ENCODE peak calls at places on chromosomes 12 and 14, in ten cellular contexts. R, N, V, B, G, J, L, Y, O and M are unnamed samples.

GRCh38 chr14:63564318-63564717 is 21.1 kb upstream of the PPP2R5E start:
- DNase-seq in R (no peak), N (no peak), V (no peak), B (peak), G (peak), J (no peak), L (no peak), Y (no peak), O (no peak), M (no peak)

GRCh38 chr14:104724407-104724980 is 465 bp downstream of the ADSS1 start:
- DNase-seq in R (no peak), N (no peak), V (no peak), B (peak), G (peak), J (no peak), L (no peak), Y (no peak), O (no peak), M (no peak)

GRCh38 chr12:92718483-92718985 is 15.7 kb downstream of the PLEKHG7 start:
- DNase-seq in R (no peak), N (no peak), V (no peak), B (no peak), G (no peak), J (no peak), L (no peak), Y (no peak), O (no peak), M (no peak)

GRCh38 chr14:83473846-83474245 is 1940.2 kb upstream of the SEL1L start:
- DNase-seq in R (no peak), N (no peak), V (no peak), B (no peak), G (no peak), J (no peak), L (no peak), Y (peak), O (no peak), M (no peak)

GRCh38 chr14:37021406-37021805 is 151.0 kb downstream of the SLC25A21 start:
- DNase-seq in R (no peak), N (no peak), V (no peak), B (no peak), G (no peak), J (no peak), L (no peak), Y (no peak), O (no peak), M (no peak)

GRCh38 chr14:86346818-86347384 is 817.0 kb downstream of the FLRT2 start:
- DNase-seq in R (no peak), N (no peak), V (no peak), B (no peak), G (no peak), J (no peak), L (no peak), Y (no peak), O (no peak), M (no peak)

GRCh38 chr12:45051490-45052105 is 699 bp upstream of the DBX2 start:
- DNase-seq in R (no peak), N (no peak), V (no peak), B (no peak), G (no peak), J (no peak), L (no peak), Y (peak), O (no peak), M (no peak)

GRCh38 chr12:101051151-101051550 is 158.9 kb downstream of the SLC5A8 start:
- DNase-seq in R (no peak), N (no peak), V (peak), B (no peak), G (no peak), J (no peak), L (no peak), Y (peak), O (no peak), M (no peak)

GRCh38 chr12:123602651-123603195 is 824 bp downstream of the DDX55 start:
- DNase-seq in R (no peak), N (no peak), V (no peak), B (peak), G (no peak), J (no peak), L (no peak), Y (no peak), O (no peak), M (no peak)

GRCh38 chr14:99602054-99602787 is 1.8 kb downstream of the CCDC85C start:
- DNase-seq in R (no peak), N (no peak), V (no peak), B (peak), G (peak), J (no peak), L (no peak), Y (peak), O (no peak), M (no peak)

GRCh38 chr12:97306121-97306520 is 156.5 kb upstream of the RMST start:
- DNase-seq in R (no peak), N (no peak), V (no peak), B (no peak), G (no peak), J (peak), L (peak), Y (no peak), O (peak), M (no peak)

GRCh38 chr12:56694161-56694560 is 6.1 kb upstream of the PTGES3 start:
- DNase-seq in R (no peak), N (no peak), V (no peak), B (no peak), G (no peak), J (no peak), L (no peak), Y (no peak), O (no peak), M (no peak)

GRCh38 chr12:6476496-6476895 is 6.0 kb upstream of the VAMP1 start:
- DNase-seq in R (peak), N (no peak), V (no peak), B (peak), G (no peak), J (no peak), L (no peak), Y (peak), O (no peak), M (no peak)

GRCh38 chr14:63045234-63045611 is at the start of gene KCNH5:
- DNase-seq in R (no peak), N (peak), V (no peak), B (no peak), G (no peak), J (peak), L (no peak), Y (peak), O (no peak), M (peak)

GRCh38 chr12:46514886-46515285 is 142.3 kb upstream of the SLC38A2 start:
- DNase-seq in R (no peak), N (no peak), V (no peak), B (no peak), G (no peak), J (no peak), L (no peak), Y (no peak), O (no peak), M (no peak)

GRCh38 chr12:18275974-18276373 is 14.7 kb downstream of the PIK3C2G start:
- DNase-seq in R (no peak), N (no peak), V (no peak), B (no peak), G (no peak), J (no peak), L (no peak), Y (peak), O (no peak), M (no peak)

GRCh38 chr12:110449799-110450497 is at the start of gene ARPC3:
- DNase-seq in R (peak), N (peak), V (peak), B (peak), G (peak), J (peak), L (peak), Y (peak), O (peak), M (peak)

GRCh38 chr14:67764496-67764895 is 51.9 kb downstream of the ZFYVE26 start:
- DNase-seq in R (no peak), N (no peak), V (no peak), B (no peak), G (no peak), J (no peak), L (no peak), Y (no peak), O (no peak), M (no peak)

GRCh38 chr12:106950591-106950990 is 5.1 kb upstream of the TMEM263 start:
- DNase-seq in R (no peak), N (no peak), V (no peak), B (no peak), G (no peak), J (no peak), L (no peak), Y (no peak), O (no peak), M (no peak)

GRCh38 chr14:38870437-38870836 is 232.6 kb downstream of the SEC23A start:
- DNase-seq in R (no peak), N (no peak), V (no peak), B (no peak), G (no peak), J (no peak), L (no peak), Y (no peak), O (no peak), M (no peak)